ENCODE peak calls at places on chromosomes 12 and 14, in five cellular contexts. J is psoas muscle, G is GM23338, B is body of pancreas, K is IMR-90. I is an unnamed sample.

GRCh38 chr14:61601923-61602732 is 93.2 kb upstream of the HIF1A start:
- ATAC-seq in B (no peak), J (peak; percentile 37), G (peak; percentile 80), K (peak; percentile 35), I (no peak)

GRCh38 chr14:102138935-102139247 is 806 bp upstream of the WDR20 start:
- ATAC-seq in G (no peak), B (no peak), K (no peak), J (no peak), I (peak; percentile 2)

GRCh38 chr14:20485900-20486299 is 16.7 kb downstream of the PNP start:
- ATAC-seq in B (no peak), K (no peak), J (no peak), G (peak; percentile 48), I (no peak)

GRCh38 chr14:54348001-54348611 is 48.7 kb upstream of the CDKN3 start:
- ATAC-seq in K (peak; percentile 71), J (no peak), G (peak; percentile 76), B (peak; percentile 75), I (no peak)

GRCh38 chr14:35367056-35367372 is 37.5 kb downstream of the NFKBIA start:
- ATAC-seq in B (no peak), G (no peak), K (no peak), J (no peak), I (no peak)

GRCh38 chr12:12819752-12820311 is 6.7 kb downstream of the DDX47 start:
- ATAC-seq in B (no peak), J (peak; percentile 21), G (no peak), K (peak; percentile 84), I (peak; percentile 66)

GRCh38 chr14:89444536-89445125 is 27.6 kb upstream of the FOXN3 start:
- ATAC-seq in G (no peak), K (no peak), B (no peak), J (no peak), I (no peak)

GRCh38 chr12:125243811-125244210 is 178.6 kb downstream of the AACS start:
- ATAC-seq in J (no peak), B (no peak), K (no peak), G (no peak), I (no peak)

GRCh38 chr14:51931308-51931707 is 58.0 kb upstream of the RTRAF start:
- ATAC-seq in G (no peak), J (no peak), B (no peak), K (no peak), I (no peak)

GRCh38 chr12:8590842-8591545 is 21.7 kb downstream of the AICDA start:
- ATAC-seq in G (peak; percentile 86), J (no peak), B (no peak), K (no peak), I (no peak)

DNA sequence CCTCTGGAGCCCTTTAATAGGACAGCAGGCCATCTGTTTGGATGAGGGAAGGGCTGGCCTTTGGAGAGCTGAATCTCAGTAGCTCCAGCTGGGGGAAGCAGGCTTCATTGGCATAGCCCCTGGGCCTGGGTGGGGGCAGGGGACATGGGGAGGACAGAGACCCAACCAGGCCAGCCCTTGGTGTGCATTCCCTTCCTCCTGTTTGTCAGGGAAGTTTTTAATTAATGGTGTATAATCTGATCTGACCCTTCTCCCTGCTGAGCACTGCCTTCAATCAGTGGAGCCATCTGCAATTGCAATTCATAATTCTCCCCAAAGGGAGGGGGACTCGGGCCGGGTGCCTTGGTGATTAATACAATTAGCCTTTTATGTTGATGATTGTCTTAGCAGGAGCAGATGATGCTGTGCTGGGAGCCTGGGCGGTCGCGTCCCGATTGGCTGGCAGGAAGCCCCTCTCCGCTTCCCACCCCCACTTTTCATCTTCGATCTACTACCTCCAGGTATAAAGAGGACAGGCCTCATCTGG is 6.4 kb downstream of the AQP6 start:
- ATAC-seq in B (no peak), K (no peak), G (no peak), J (no peak), I (no peak)
- H3K27ac ChIP-seq in B (no peak overlapping the region), K (no peak overlapping the region), G (no peak overlapping the region), J (no peak overlapping the region), I (no peak overlapping the region)

DNA sequence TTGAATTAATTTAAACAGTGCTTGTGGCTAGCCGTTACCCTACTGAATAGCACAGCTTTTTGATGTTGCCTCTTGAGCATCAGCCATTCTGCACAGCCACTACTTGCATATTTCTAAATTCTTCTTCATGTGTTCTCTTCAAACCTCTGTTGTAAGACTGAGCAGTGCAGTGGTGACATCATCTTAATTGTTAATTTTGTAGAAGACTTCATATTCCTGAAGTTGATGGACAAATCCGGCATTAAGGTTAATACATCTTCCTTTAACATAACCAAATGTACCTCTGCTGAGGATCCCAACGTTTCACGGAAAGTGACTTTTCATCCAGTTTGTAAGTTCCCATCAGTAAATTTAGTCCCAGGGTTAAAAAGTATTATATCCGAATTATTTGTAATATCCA is 25.6 kb downstream of the SENP1 start:
- ATAC-seq in B (no peak), K (no peak), J (no peak), G (no peak), I (no peak)
- H3K27ac ChIP-seq in B (no peak overlapping the region), K (no peak overlapping the region), J (no peak overlapping the region), G (no peak overlapping the region), I (no peak overlapping the region)

GRCh38 chr14:105918496-105919262 is 392.3 kb downstream of the TMEM121 start:
- ATAC-seq in B (no peak), G (no peak), K (no peak), J (no peak), I (no peak)
- H3K27ac ChIP-seq in B (no peak overlapping the region), G (no peak overlapping the region), K (no peak overlapping the region), J (no peak overlapping the region), I (no peak overlapping the region)

GRCh38 chr14:57883061-57883460 is 17.2 kb upstream of the SLC35F4 start:
- ATAC-seq in K (no peak), J (no peak), G (no peak), B (no peak), I (no peak)
- H3K27ac ChIP-seq in K (no peak overlapping the region), J (no peak overlapping the region), G (no peak overlapping the region), B (no peak overlapping the region), I (no peak overlapping the region)

GRCh38 chr14:99679543-99679942 is 4.6 kb upstream of the CYP46A1 start:
- ATAC-seq in G (no peak), J (no peak), K (no peak), B (no peak), I (no peak)
- H3K27ac ChIP-seq in G (no peak overlapping the region), J (no peak overlapping the region), K (no peak overlapping the region), B (no peak overlapping the region), I (no peak overlapping the region)

GRCh38 chr12:108289342-108290131 is 49.6 kb downstream of the CMKLR1 start:
- ATAC-seq in K (no peak), G (no peak), B (peak; percentile 52), J (no peak), I (peak; percentile 91)
- H3K27ac ChIP-seq in K (no peak overlapping the region), G (no peak overlapping the region), B (no peak overlapping the region), J (no peak overlapping the region), I (peak overlapping the region; percentile 44)

DNA sequence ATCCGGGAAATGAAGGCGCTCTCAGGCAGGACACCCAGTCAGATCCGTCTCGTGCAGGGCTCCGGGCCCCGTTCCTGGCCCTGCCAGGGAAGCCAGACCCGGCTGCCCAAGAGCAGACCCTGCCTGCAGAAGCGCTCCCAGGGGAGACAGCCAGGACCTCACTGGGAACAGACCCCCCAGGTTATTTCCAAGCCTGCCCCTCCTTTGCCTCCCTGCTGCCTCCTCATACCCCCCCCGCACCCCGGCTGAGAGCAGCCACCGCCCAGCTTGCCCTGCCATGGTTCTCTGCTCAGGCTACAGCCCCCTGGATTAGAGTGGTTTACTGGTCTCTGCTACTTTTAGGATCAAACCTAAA is 34.5 kb upstream of the PPP1R13B start:
- ATAC-seq in B (no peak), G (no peak), K (no peak), J (no peak), I (no peak)
- H3K27ac ChIP-seq in B (peak overlapping the region; percentile 97), G (no peak overlapping the region), K (no peak overlapping the region), J (no peak overlapping the region), I (peak overlapping the region; percentile 50)

DNA sequence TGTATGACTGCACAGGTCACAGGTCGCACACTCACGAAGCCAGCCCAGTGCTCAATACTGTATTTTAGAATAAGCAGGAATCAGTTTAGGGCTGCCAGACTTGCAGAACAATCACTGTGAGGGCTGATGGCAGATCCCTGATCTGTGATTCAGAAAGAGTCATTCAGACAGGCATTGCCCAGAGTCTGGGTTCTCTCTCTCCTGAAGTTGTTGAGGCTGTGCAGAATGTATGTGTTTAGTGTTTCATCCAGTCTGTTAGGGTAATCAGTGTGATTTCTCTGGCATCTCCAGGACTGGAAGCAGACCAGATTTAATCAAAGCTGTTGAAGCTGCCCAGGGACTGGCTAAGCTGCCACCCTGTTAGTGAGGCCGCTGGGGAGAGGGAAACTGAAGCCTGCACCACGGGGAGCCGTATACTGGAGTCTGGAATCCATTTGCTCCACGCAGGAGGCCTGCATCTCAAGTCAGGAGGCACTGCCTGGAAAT is 69.3 kb downstream of the ETV6 start:
- ATAC-seq in B (no peak), K (peak; percentile 66), G (peak; percentile 67), J (no peak), I (no peak)
- H3K27ac ChIP-seq in B (no peak overlapping the region), K (peak overlapping the region; percentile 96), G (no peak overlapping the region), J (no peak overlapping the region), I (peak overlapping the region; percentile 70)

DNA sequence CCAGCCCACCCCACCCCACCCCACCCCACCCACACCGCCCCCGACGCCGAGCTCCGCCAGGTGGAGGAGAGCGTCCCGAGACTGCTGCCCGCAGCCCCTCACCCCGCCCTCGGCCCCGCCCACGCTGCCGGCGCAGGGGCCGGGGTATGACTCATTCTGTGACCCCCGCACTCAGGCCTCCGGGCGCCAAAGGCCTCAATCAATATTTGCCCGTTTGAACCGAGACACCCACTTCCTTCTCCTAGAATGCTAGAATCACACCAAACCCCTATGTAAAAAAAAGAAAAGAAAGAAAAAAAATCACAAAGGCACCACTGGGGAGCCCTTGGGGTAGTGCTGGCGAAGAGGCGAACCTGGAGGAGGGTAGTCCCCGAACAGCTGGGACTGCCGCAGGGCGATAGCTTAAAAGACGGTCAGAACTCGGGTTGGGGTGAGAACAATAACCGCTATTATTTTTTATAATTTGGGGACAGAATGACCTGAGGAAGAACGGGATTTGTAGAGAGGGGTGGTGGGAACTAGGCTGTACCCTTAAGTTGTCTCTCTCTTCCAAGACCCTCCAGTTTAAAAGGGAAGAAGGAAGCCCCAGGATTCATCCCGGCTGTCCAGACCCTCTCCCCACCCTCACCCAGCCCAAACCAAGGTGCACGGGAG is 894 bp downstream of the KRT8 start:
- ATAC-seq in J (no peak), B (peak; percentile 45), G (peak; percentile 63), K (peak; percentile 35), I (peak; percentile 48)
- H3K27ac ChIP-seq in J (no peak overlapping the region), B (peak overlapping the region; percentile 95), G (peak overlapping the region; percentile 87), K (peak overlapping the region; percentile 37), I (peak overlapping the region; percentile 34)

I was measured in gastroesophageal sphincter.